ENCODE peak calls at places on chromosome 17, in four cellular contexts. One of them, this sample, is unnamed.
A peak's percentile ranks its signal among the peaks of the same experiment; 100 is the strongest.

GRCh38 chr17:43003542-43004172 is 2.9 kb upstream of the IFI35 start:
- DNase-seq in stimulated activated CD4-positive, alpha-beta T cell treated with anti-CD3 and anti-CD28 coated beads, Interleukin-12 subunit alpha, Interleukin-12 subunit beta, amount 100 ng/mL, for 4 hours: no peak
- DNase-seq in lower leg skin: no peak
- DNase-seq in mucosa of gallbladder: no peak
- DNase-seq in this sample: no peak

GRCh38 chr17:67605259-67605912 is 112.3 kb upstream of the NOL11 start:
- DNase-seq in lower leg skin: peak; percentile 52
- DNase-seq in mucosa of gallbladder: peak; percentile 59
- DNase-seq in stimulated activated CD4-positive, alpha-beta T cell treated with anti-CD3 and anti-CD28 coated beads, Interleukin-12 subunit alpha, Interleukin-12 subunit beta, amount 100 ng/mL, for 4 hours: no peak
- DNase-seq in this sample: peak; percentile 76

GRCh38 chr17:81644496-81644895 is 7.5 kb downstream of the TSPAN10 start:
- DNase-seq in stimulated activated CD4-positive, alpha-beta T cell treated with anti-CD3 and anti-CD28 coated beads, Interleukin-12 subunit alpha, Interleukin-12 subunit beta, amount 100 ng/mL, for 4 hours: no peak
- DNase-seq in lower leg skin: no peak
- DNase-seq in mucosa of gallbladder: no peak
- DNase-seq in this sample: no peak

GRCh38 chr17:8041249-8041928 is 2.5 kb downstream of the ALOX15B start:
- DNase-seq in lower leg skin: peak; percentile 83
- DNase-seq in mucosa of gallbladder: peak; percentile 48
- DNase-seq in stimulated activated CD4-positive, alpha-beta T cell treated with anti-CD3 and anti-CD28 coated beads, Interleukin-12 subunit alpha, Interleukin-12 subunit beta, amount 100 ng/mL, for 4 hours: peak; percentile 16
- DNase-seq in this sample: peak; percentile 62

GRCh38 chr17:47719411-47720152 is 13.5 kb upstream of the TBX21 start:
- DNase-seq in lower leg skin: no peak
- DNase-seq in stimulated activated CD4-positive, alpha-beta T cell treated with anti-CD3 and anti-CD28 coated beads, Interleukin-12 subunit alpha, Interleukin-12 subunit beta, amount 100 ng/mL, for 4 hours: peak; percentile 65
- DNase-seq in mucosa of gallbladder: no peak
- DNase-seq in this sample: no peak

GRCh38 chr17:61786088-61786487 is 77.2 kb downstream of the BRIP1 start:
- DNase-seq in lower leg skin: no peak
- DNase-seq in mucosa of gallbladder: no peak
- DNase-seq in stimulated activated CD4-positive, alpha-beta T cell treated with anti-CD3 and anti-CD28 coated beads, Interleukin-12 subunit alpha, Interleukin-12 subunit beta, amount 100 ng/mL, for 4 hours: no peak
- DNase-seq in this sample: no peak

GRCh38 chr17:75489511-75489955 is 25.8 kb downstream of the CASKIN2 start:
- DNase-seq in mucosa of gallbladder: no peak
- DNase-seq in stimulated activated CD4-positive, alpha-beta T cell treated with anti-CD3 and anti-CD28 coated beads, Interleukin-12 subunit alpha, Interleukin-12 subunit beta, amount 100 ng/mL, for 4 hours: no peak
- DNase-seq in lower leg skin: no peak
- DNase-seq in this sample: no peak

GRCh38 chr17:9875441-9875840 is 29.6 kb downstream of the RCVRN start:
- DNase-seq in stimulated activated CD4-positive, alpha-beta T cell treated with anti-CD3 and anti-CD28 coated beads, Interleukin-12 subunit alpha, Interleukin-12 subunit beta, amount 100 ng/mL, for 4 hours: no peak
- DNase-seq in mucosa of gallbladder: peak; percentile 14
- DNase-seq in lower leg skin: no peak
- DNase-seq in this sample: no peak

GRCh38 chr17:82917656-82918345 is 78.0 kb upstream of the ZNF750 start:
- DNase-seq in mucosa of gallbladder: no peak
- DNase-seq in lower leg skin: no peak
- DNase-seq in stimulated activated CD4-positive, alpha-beta T cell treated with anti-CD3 and anti-CD28 coated beads, Interleukin-12 subunit alpha, Interleukin-12 subunit beta, amount 100 ng/mL, for 4 hours: peak; percentile 28
- DNase-seq in this sample: no peak

GRCh38 chr17:80752369-80752705 is 207.7 kb downstream of the RPTOR start:
- DNase-seq in lower leg skin: no peak
- DNase-seq in stimulated activated CD4-positive, alpha-beta T cell treated with anti-CD3 and anti-CD28 coated beads, Interleukin-12 subunit alpha, Interleukin-12 subunit beta, amount 100 ng/mL, for 4 hours: no peak
- DNase-seq in mucosa of gallbladder: no peak
- DNase-seq in this sample: no peak

GRCh38 chr17:59756236-59756818 is 48.9 kb downstream of the VMP1 start:
- DNase-seq in lower leg skin: no peak
- DNase-seq in mucosa of gallbladder: no peak
- DNase-seq in stimulated activated CD4-positive, alpha-beta T cell treated with anti-CD3 and anti-CD28 coated beads, Interleukin-12 subunit alpha, Interleukin-12 subunit beta, amount 100 ng/mL, for 4 hours: no peak
- DNase-seq in this sample: no peak

GRCh38 chr17:77381731-77382130 is 241.0 kb downstream of the SEC14L1 start:
- DNase-seq in stimulated activated CD4-positive, alpha-beta T cell treated with anti-CD3 and anti-CD28 coated beads, Interleukin-12 subunit alpha, Interleukin-12 subunit beta, amount 100 ng/mL, for 4 hours: no peak
- DNase-seq in mucosa of gallbladder: no peak
- DNase-seq in lower leg skin: no peak
- DNase-seq in this sample: no peak

GRCh38 chr17:78127240-78127887 is 1.2 kb downstream of the TMC6 start:
- DNase-seq in lower leg skin: peak; percentile 91
- DNase-seq in mucosa of gallbladder: peak; percentile 58
- DNase-seq in stimulated activated CD4-positive, alpha-beta T cell treated with anti-CD3 and anti-CD28 coated beads, Interleukin-12 subunit alpha, Interleukin-12 subunit beta, amount 100 ng/mL, for 4 hours: no peak
- DNase-seq in this sample: peak; percentile 78

This sample was measured in right atrium auricular region.